ENCODE peak calls at places on chromosomes 11 and 22, in ten cellular contexts. B, Q, Z, E, C, X, U, Y, M and V are unnamed samples. For H3K4me1 and H3K9me3, the result is how much of the 10 kb centered on the place peaks cover.

GRCh38 chr11:110613526-110613925 is 98.7 kb downstream of the ARHGAP20 start:
- DNase-seq in Y (no peak), E (no peak), B (no peak), Q (no peak), C (no peak), Z (no peak), X (no peak), U (no peak), M (no peak), V (no peak)

GRCh38 chr11:119015054-119015611 is 3.0 kb downstream of the RPS25 start:
- DNase-seq in X (no peak), Y (no peak), B (peak), E (no peak), C (no peak), U (no peak), M (no peak), Z (no peak), Q (no peak), V (no peak)

GRCh38 chr11:35823742-35824298 is 120.0 kb upstream of the LDLRAD3 start:
- DNase-seq in Y (no peak), C (no peak), M (no peak), U (no peak), X (no peak), B (no peak), E (no peak), Q (peak), Z (no peak), V (no peak)

GRCh38 chr11:17063171-17064002 is 14.1 kb downstream of the RPS13 start:
- DNase-seq in B (peak), U (peak), Q (peak), Z (no peak), M (peak), E (peak), Y (peak), X (peak), C (peak), V (no peak)

GRCh38 chr22:46576556-46577351 is 39.3 kb upstream of the CELSR1 start:
- DNase-seq in Y (peak), Z (peak), Q (peak), E (no peak), B (peak), X (no peak), U (peak), C (peak), M (no peak), V (peak)

GRCh38 chr11:73464347-73464746 is 88.1 kb downstream of the RELT start:
- DNase-seq in U (no peak), Y (no peak), X (no peak), Q (no peak), B (no peak), E (no peak), Z (no peak), M (no peak), C (no peak), V (no peak)

GRCh38 chr22:23066200-23067022 is 3.9 kb upstream of the GNAZ start:
- DNase-seq in Z (peak), B (no peak), Q (no peak), C (peak), U (no peak), Y (peak), M (no peak), X (no peak), E (no peak), V (peak)

GRCh38 chr11:70364745-70365535 is 33.4 kb upstream of the CTTN start:
- DNase-seq in Q (no peak), B (no peak), M (peak), Y (peak), U (no peak), Z (no peak), C (no peak), E (no peak), X (no peak), V (no peak)

GRCh38 chr11:3105791-3106735 is 48.8 kb upstream of the CARS1 start:
- DNase-seq in U (no peak), Q (no peak), Y (no peak), E (no peak), B (no peak), X (no peak), M (no peak), Z (peak), C (peak), V (peak)

GRCh38 chr11:64305075-64305690 is at the start of gene ESRRA:
- DNase-seq in C (peak), E (peak), U (peak), Q (peak), Z (peak), B (peak), Y (peak), X (peak), M (peak), V (peak)

GRCh38 chr11:69238562-69239319 is 55.2 kb upstream of the MYEOV start:
- DNase-seq in E (no peak), C (no peak), Z (no peak), B (no peak), X (no peak), Y (no peak), U (no peak), Q (no peak), M (no peak), V (no peak)

GRCh38 chr11:47060807-47061206 is 115.9 kb downstream of the ARFGAP2 start:
- DNase-seq in E (no peak), M (no peak), X (peak), Z (no peak), Y (no peak), C (no peak), B (no peak), U (no peak), Q (no peak), V (no peak)

GRCh38 chr11:90134420-90135003 is at the start of gene NAALAD2:
- DNase-seq in B (peak), Y (peak), M (no peak), Z (no peak), U (peak), C (peak), E (peak), Q (peak), X (peak), V (peak)

GRCh38 chr11:117197516-117198456 is 1.4 kb upstream of the TAGLN start:
- DNase-seq in M (no peak), X (peak), E (no peak), B (peak), C (peak), Z (no peak), U (peak), Q (no peak), Y (no peak), V (peak)

GRCh38 chr11:126914941-126915340 is 85.6 kb downstream of the KIRREL3 start:
- DNase-seq in Z (no peak), E (no peak), Q (no peak), X (no peak), Y (no peak), U (no peak), C (no peak), M (no peak), B (no peak), V (no peak)

GRCh38 chr11:134596404-134596803 is 184.4 kb upstream of the B3GAT1 start:
- DNase-seq in C (no peak), Z (no peak), X (no peak), E (no peak), U (no peak), Y (no peak), Q (no peak), M (no peak), B (no peak), V (no peak)

GRCh38 chr11:130487390-130488186 is 39.1 kb downstream of the ADAMTS15 start:
- DNase-seq in U (no peak), B (no peak), Q (no peak), E (no peak), C (no peak), X (no peak), M (no peak), Z (no peak), Y (no peak), V (no peak)
- H3K4me1 ChIP-seq in U (under half), B (under half), Q (under half), E (under half), C (under half), X (under half), M (under half), Z (under half), Y (under half), V (under half)

DNA sequence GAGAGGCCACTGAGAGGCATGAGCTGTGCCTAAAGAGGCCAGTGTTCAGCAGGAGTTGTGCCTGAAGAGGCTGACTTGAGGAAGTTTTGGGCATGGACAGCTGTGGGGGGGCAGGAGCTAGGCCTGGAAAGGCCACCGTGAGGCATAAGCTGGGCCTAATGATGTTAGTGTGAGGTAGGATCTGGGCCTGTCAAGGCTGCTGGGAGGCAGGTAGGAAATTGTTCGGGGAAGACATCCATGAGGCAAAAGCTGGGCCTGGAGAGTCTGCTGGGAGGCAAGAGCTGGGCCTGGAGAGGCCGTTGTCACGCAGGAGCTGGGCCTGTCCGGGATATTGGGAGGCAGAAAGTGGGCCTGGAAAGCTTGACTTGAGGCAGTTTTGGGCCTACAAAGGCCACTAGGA is 44.9 kb downstream of the OR4C45 start:
- DNase-seq in X (no peak), M (no peak), U (no peak), Y (no peak), C (no peak), Q (no peak), E (no peak), Z (no peak), B (no peak), V (no peak)
- H3K9me3 ChIP-seq in X (under half), M (under half), U (under half), Y (under half), C (under half), Q (under half), E (under half), Z (under half), B (under half), V (under half)

DNA sequence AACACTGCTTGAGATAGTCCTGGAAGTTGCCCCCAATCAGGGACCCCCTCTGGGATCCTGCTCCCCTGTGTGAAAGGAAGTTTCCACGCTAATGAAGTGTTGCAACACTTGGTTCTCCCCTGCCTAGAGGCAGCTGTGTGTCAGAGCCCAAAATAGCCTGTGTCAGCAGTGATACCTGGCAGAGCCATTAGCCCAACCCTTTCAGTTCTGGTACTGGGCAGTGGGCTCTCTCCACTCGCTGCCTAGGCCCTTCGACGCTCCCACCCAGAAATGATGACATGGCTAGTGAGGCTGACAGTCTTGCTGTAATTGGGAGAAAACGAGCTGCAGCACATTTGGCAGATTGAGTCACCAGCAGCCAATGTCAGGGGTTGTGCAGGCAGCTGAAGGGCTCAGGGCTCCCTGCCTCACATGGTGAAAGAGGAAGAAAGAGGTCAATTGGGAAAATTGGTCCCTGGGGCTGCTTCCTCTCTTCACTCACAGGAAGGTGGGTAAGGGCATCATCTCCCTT is 1.4 kb upstream of the NXF1 start:
- DNase-seq in X (no peak), C (peak), Q (peak), U (no peak), E (peak), Y (no peak), Z (no peak), B (no peak), M (no peak), V (peak)
- H3K4me3 ChIP-seq in X (no peak), C (no peak), Q (no peak), U (peak), E (no peak), Y (no peak), Z (no peak), B (peak), M (peak), V (no peak)

DNA sequence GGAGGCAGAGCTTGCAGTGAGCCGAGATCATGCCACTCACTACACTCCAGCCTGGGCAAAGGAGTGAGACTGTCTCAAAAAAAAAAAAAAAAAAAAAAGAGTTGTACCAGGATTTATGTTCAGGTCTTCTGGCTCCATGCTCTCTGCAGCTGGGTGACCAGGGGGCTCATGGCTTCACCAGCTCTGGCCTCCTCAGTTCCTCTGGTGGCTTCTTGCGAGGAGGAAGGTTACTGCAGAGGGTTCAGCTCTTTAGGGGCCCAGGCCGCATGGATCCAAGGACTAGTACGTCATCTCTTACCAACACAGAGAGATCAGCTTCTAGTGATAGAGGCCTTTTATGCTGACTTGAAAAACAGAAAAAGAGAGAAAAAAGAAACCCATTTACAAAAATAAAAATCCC is 13.5 kb downstream of the ZBTB16 start:
- DNase-seq in B (no peak), Y (no peak), Z (no peak), C (no peak), X (no peak), M (no peak), U (no peak), Q (no peak), E (no peak), V (no peak)
- H3K4me1 ChIP-seq in B (under half), Y (half or more), Z (under half), C (half or more), X (under half), M (under half), U (half or more), Q (half or more), E (half or more), V (under half)

GRCh38 chr22:49306632-49306975 is 521.1 kb downstream of the BRD1 start:
- DNase-seq in Y (peak), Z (no peak), B (no peak), E (no peak), X (no peak), M (no peak), U (no peak), C (no peak), Q (no peak), V (no peak)
- H3K9me3 ChIP-seq in Y (under half), Z (under half), B (under half), E (under half), X (under half), M (under half), U (under half), C (under half), Q (under half), V (under half)

GRCh38 chr11:61826930-61827572 is 1.0 kb upstream of the FADS2 start:
- DNase-seq in Y (peak), B (no peak), E (peak), Q (peak), U (no peak), M (no peak), X (no peak), C (peak), Z (no peak), V (peak)
- H3K4me3 ChIP-seq in Y (peak), B (no peak), E (peak), Q (no peak), U (peak), M (peak), X (peak), C (peak), Z (peak), V (peak)

GRCh38 chr11:825366-826231 is 2.1 kb upstream of the CRACR2B start:
- DNase-seq in U (no peak), X (no peak), Y (no peak), B (no peak), C (no peak), Q (peak), M (no peak), E (no peak), Z (no peak), V (no peak)
- H3K4me1 ChIP-seq in U (half or more), X (half or more), Y (half or more), B (under half), C (half or more), Q (half or more), M (under half), E (half or more), Z (under half), V (half or more)

GRCh38 chr11:93796832-93797231 is 12.8 kb downstream of the MED17 start:
- DNase-seq in B (no peak), C (no peak), Y (no peak), Q (no peak), Z (no peak), E (no peak), M (no peak), U (no peak), X (no peak), V (no peak)
- H3K9me3 ChIP-seq in B (under half), C (under half), Y (under half), Q (under half), Z (under half), E (under half), M (under half), U (under half), X (under half), V (under half)

DNA sequence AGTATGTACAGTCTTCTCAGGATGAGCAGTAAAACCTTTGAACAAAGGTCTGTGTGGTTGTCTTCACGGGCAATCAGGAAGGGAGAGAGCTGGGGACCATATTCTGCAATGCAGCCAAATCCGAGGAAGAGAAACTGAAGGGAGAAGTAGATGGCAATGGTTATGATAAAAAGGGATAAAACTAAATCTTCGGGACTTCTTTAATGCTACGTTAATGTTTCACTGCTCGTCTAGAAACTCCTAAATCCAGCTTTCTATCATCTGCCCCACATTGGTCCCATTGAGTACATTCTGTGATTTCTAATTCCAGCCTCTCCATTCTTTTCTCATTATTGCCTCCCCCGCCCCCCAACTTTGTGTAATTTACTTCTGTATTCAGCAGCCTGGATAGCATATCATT is 1.7 kb downstream of the TIMM10B start:
- DNase-seq in B (no peak), X (no peak), Z (no peak), E (no peak), M (no peak), Y (no peak), Q (no peak), U (no peak), C (no peak), V (no peak)
- H3K4me3 ChIP-seq in B (no peak), X (no peak), Z (no peak), E (no peak), M (peak), Y (no peak), Q (no peak), U (no peak), C (no peak), V (no peak)